ENCODE peak calls at places on chromosomes 12 and 14, in seven cellular contexts. One of them, this sample, is unnamed.

GRCh38 chr14:67583711-67584644 is 16.1 kb downstream of the PIGH start:
- DNase-seq in endodermal cell: peak
- DNase-seq in SK-N-SH: peak
- DNase-seq in IMR-90: peak
- DNase-seq in GM23248: peak
- DNase-seq in DND-41: peak
- DNase-seq in HCT116: peak
- DNase-seq in this sample: no peak

GRCh38 chr12:26277511-26278246 is 82.3 kb downstream of the SSPN start:
- DNase-seq in HCT116: no peak
- DNase-seq in SK-N-SH: no peak
- DNase-seq in DND-41: no peak
- DNase-seq in IMR-90: no peak
- DNase-seq in GM23248: no peak
- DNase-seq in endodermal cell: no peak
- DNase-seq in this sample: no peak

GRCh38 chr12:15662303-15662980 is 126.7 kb downstream of the EPS8 start:
- DNase-seq in DND-41: no peak
- DNase-seq in SK-N-SH: no peak
- DNase-seq in GM23248: peak
- DNase-seq in IMR-90: peak
- DNase-seq in endodermal cell: no peak
- DNase-seq in HCT116: peak
- DNase-seq in this sample: no peak

GRCh38 chr12:117933545-117933944 is 35.2 kb downstream of the KSR2 start:
- DNase-seq in HCT116: no peak
- DNase-seq in DND-41: no peak
- DNase-seq in GM23248: no peak
- DNase-seq in SK-N-SH: no peak
- DNase-seq in endodermal cell: peak
- DNase-seq in IMR-90: no peak
- DNase-seq in this sample: no peak

GRCh38 chr12:9706081-9706685 is 26.7 kb downstream of the CLECL1 start:
- DNase-seq in GM23248: no peak
- DNase-seq in DND-41: no peak
- DNase-seq in IMR-90: peak
- DNase-seq in endodermal cell: no peak
- DNase-seq in SK-N-SH: no peak
- DNase-seq in HCT116: no peak
- DNase-seq in this sample: no peak

GRCh38 chr12:70449074-70449757 is 83.1 kb downstream of the KCNMB4 start:
- DNase-seq in GM23248: peak
- DNase-seq in IMR-90: peak
- DNase-seq in endodermal cell: no peak
- DNase-seq in DND-41: no peak
- DNase-seq in HCT116: peak
- DNase-seq in SK-N-SH: no peak
- DNase-seq in this sample: no peak

GRCh38 chr12:91256471-91256870 is 73.9 kb upstream of the DCN start:
- DNase-seq in HCT116: no peak
- DNase-seq in endodermal cell: no peak
- DNase-seq in GM23248: no peak
- DNase-seq in DND-41: no peak
- DNase-seq in SK-N-SH: no peak
- DNase-seq in IMR-90: peak
- DNase-seq in this sample: no peak

GRCh38 chr14:74392616-74393570 is 33.1 kb downstream of the SYNDIG1L start:
- DNase-seq in HCT116: no peak
- DNase-seq in DND-41: no peak
- DNase-seq in IMR-90: no peak
- DNase-seq in GM23248: no peak
- DNase-seq in endodermal cell: peak
- DNase-seq in SK-N-SH: no peak
- DNase-seq in this sample: peak

GRCh38 chr14:29930283-29930682 is 2.6 kb upstream of the PRKD1 start:
- DNase-seq in HCT116: no peak
- DNase-seq in IMR-90: peak
- DNase-seq in SK-N-SH: no peak
- DNase-seq in DND-41: no peak
- DNase-seq in endodermal cell: no peak
- DNase-seq in GM23248: peak
- DNase-seq in this sample: no peak

GRCh38 chr12:402127-402456 is 648 bp downstream of the CCDC77 start:
- DNase-seq in IMR-90: peak
- DNase-seq in SK-N-SH: peak
- DNase-seq in HCT116: no peak
- DNase-seq in DND-41: peak
- DNase-seq in GM23248: peak
- DNase-seq in endodermal cell: peak
- DNase-seq in this sample: no peak

GRCh38 chr12:65106948-65107347 is 14.2 kb downstream of the WIF1 start:
- DNase-seq in SK-N-SH: no peak
- DNase-seq in endodermal cell: no peak
- DNase-seq in DND-41: no peak
- DNase-seq in IMR-90: peak
- DNase-seq in GM23248: peak
- DNase-seq in HCT116: no peak
- DNase-seq in this sample: no peak

GRCh38 chr12:60977966-60978365 is 1282.2 kb upstream of the USP15 start:
- DNase-seq in IMR-90: no peak
- DNase-seq in GM23248: no peak
- DNase-seq in HCT116: no peak
- DNase-seq in DND-41: no peak
- DNase-seq in endodermal cell: peak
- DNase-seq in SK-N-SH: no peak
- DNase-seq in this sample: peak

GRCh38 chr14:69190191-69190590 is 1.1 kb upstream of the EXD2 start:
- DNase-seq in SK-N-SH: no peak
- DNase-seq in IMR-90: no peak
- DNase-seq in DND-41: no peak
- DNase-seq in HCT116: no peak
- DNase-seq in endodermal cell: no peak
- DNase-seq in GM23248: no peak
- DNase-seq in this sample: no peak

GRCh38 chr14:68405959-68406358 is 386.9 kb downstream of the ZFP36L1 start:
- DNase-seq in SK-N-SH: no peak
- DNase-seq in endodermal cell: no peak
- DNase-seq in GM23248: peak
- DNase-seq in IMR-90: peak
- DNase-seq in HCT116: no peak
- DNase-seq in DND-41: no peak
- DNase-seq in this sample: no peak

GRCh38 chr14:101861464-101861863 is 100.0 kb downstream of the PPP2R5C start:
- DNase-seq in DND-41: no peak
- DNase-seq in GM23248: no peak
- DNase-seq in SK-N-SH: no peak
- DNase-seq in endodermal cell: no peak
- DNase-seq in IMR-90: no peak
- DNase-seq in HCT116: no peak
- DNase-seq in this sample: no peak

GRCh38 chr12:59452259-59452658 is 143.6 kb upstream of the SLC16A7 start:
- DNase-seq in IMR-90: peak
- DNase-seq in GM23248: peak
- DNase-seq in HCT116: no peak
- DNase-seq in SK-N-SH: no peak
- DNase-seq in endodermal cell: no peak
- DNase-seq in DND-41: no peak
- DNase-seq in this sample: no peak

GRCh38 chr14:52706724-52707706 is at the start of gene PSMC6:
- DNase-seq in endodermal cell: peak
- DNase-seq in GM23248: peak
- DNase-seq in SK-N-SH: peak
- DNase-seq in IMR-90: peak
- DNase-seq in DND-41: peak
- DNase-seq in HCT116: peak
- DNase-seq in this sample: peak

GRCh38 chr14:93003945-93004698 is 81.2 kb downstream of the CHGA start:
- DNase-seq in IMR-90: no peak
- DNase-seq in HCT116: no peak
- DNase-seq in SK-N-SH: peak
- DNase-seq in GM23248: no peak
- DNase-seq in DND-41: no peak
- DNase-seq in endodermal cell: no peak
- DNase-seq in this sample: no peak

GRCh38 chr12:4743046-4743445 is 22.8 kb downstream of the GALNT8 start:
- DNase-seq in HCT116: no peak
- DNase-seq in SK-N-SH: no peak
- DNase-seq in DND-41: no peak
- DNase-seq in IMR-90: no peak
- DNase-seq in GM23248: no peak
- DNase-seq in endodermal cell: peak
- DNase-seq in this sample: no peak

DNA sequence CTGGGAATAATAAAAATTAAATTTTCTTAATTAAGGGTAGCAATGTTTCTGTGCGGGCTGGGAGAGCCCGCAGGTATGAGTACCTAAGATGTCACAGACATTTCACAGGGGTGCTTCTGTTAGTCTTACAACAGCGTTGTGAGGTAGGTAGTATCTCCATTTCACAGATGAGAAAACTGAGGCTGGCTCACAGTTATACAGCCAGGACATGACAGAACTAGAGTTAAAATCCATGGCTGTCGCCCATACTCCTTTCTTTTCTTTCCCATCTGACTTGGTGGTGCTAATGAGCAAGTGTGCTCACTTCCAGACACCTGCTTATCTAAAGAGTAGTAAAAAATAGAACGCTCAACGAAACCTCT is 2.1 kb downstream of the BMAL2 start:
- DNase-seq in SK-N-SH: no peak
- DNase-seq in DND-41: no peak
- DNase-seq in endodermal cell: no peak
- DNase-seq in GM23248: no peak
- DNase-seq in HCT116: no peak
- DNase-seq in IMR-90: no peak
- DNase-seq in this sample: no peak
- H3K9ac ChIP-seq in SK-N-SH: no peak
- H3K9ac ChIP-seq in DND-41: no peak
- H3K9ac ChIP-seq in endodermal cell: no peak
- H3K9ac ChIP-seq in GM23248: no peak
- H3K9ac ChIP-seq in HCT116: no peak
- H3K9ac ChIP-seq in IMR-90: no peak
- H3K9ac ChIP-seq in this sample: no peak

GRCh38 chr14:88989911-88990310 is 165.5 kb downstream of the TTC8 start:
- DNase-seq in IMR-90: no peak
- DNase-seq in HCT116: no peak
- DNase-seq in SK-N-SH: no peak
- DNase-seq in DND-41: no peak
- DNase-seq in endodermal cell: no peak
- DNase-seq in GM23248: no peak
- DNase-seq in this sample: no peak

GRCh38 chr14:88987516-88987915 is 163.1 kb downstream of the TTC8 start:
- DNase-seq in endodermal cell: no peak
- DNase-seq in HCT116: peak
- DNase-seq in GM23248: no peak
- DNase-seq in DND-41: no peak
- DNase-seq in IMR-90: no peak
- DNase-seq in SK-N-SH: no peak
- DNase-seq in this sample: no peak

GRCh38 chr14:88983755-88984154 is 159.3 kb downstream of the TTC8 start:
- DNase-seq in DND-41: no peak
- DNase-seq in HCT116: no peak
- DNase-seq in IMR-90: peak
- DNase-seq in endodermal cell: peak
- DNase-seq in GM23248: peak
- DNase-seq in SK-N-SH: no peak
- DNase-seq in this sample: no peak

GRCh38 chr14:88985654-88986053 is 161.2 kb downstream of the TTC8 start:
- DNase-seq in SK-N-SH: peak
- DNase-seq in DND-41: no peak
- DNase-seq in endodermal cell: no peak
- DNase-seq in HCT116: no peak
- DNase-seq in IMR-90: no peak
- DNase-seq in GM23248: no peak
- DNase-seq in this sample: no peak

GRCh38 chr14:88986146-88986841 is 161.8 kb downstream of the TTC8 start:
- DNase-seq in GM23248: peak
- DNase-seq in endodermal cell: no peak
- DNase-seq in DND-41: no peak
- DNase-seq in HCT116: peak
- DNase-seq in SK-N-SH: peak
- DNase-seq in IMR-90: peak
- DNase-seq in this sample: no peak
- H3K9ac ChIP-seq in GM23248: no peak
- H3K9ac ChIP-seq in endodermal cell: no peak
- H3K9ac ChIP-seq in DND-41: no peak
- H3K9ac ChIP-seq in HCT116: no peak
- H3K9ac ChIP-seq in SK-N-SH: no peak
- H3K9ac ChIP-seq in IMR-90: no peak
- H3K9ac ChIP-seq in this sample: no peak

GRCh38 chr12:98698603-98699463 is 53.7 kb downstream of the APAF1 start:
- DNase-seq in endodermal cell: peak
- DNase-seq in DND-41: peak
- DNase-seq in IMR-90: peak
- DNase-seq in SK-N-SH: peak
- DNase-seq in HCT116: peak
- DNase-seq in GM23248: peak
- DNase-seq in this sample: no peak
- H3K9ac ChIP-seq in endodermal cell: no peak
- H3K9ac ChIP-seq in DND-41: no peak
- H3K9ac ChIP-seq in IMR-90: no peak
- H3K9ac ChIP-seq in SK-N-SH: no peak
- H3K9ac ChIP-seq in HCT116: no peak
- H3K9ac ChIP-seq in GM23248: no peak
- H3K9ac ChIP-seq in this sample: no peak

GRCh38 chr12:104583311-104583710 is 126.6 kb downstream of the CHST11 start:
- DNase-seq in SK-N-SH: no peak
- DNase-seq in endodermal cell: no peak
- DNase-seq in GM23248: no peak
- DNase-seq in HCT116: no peak
- DNase-seq in DND-41: no peak
- DNase-seq in IMR-90: no peak
- DNase-seq in this sample: no peak
- H3K9ac ChIP-seq in SK-N-SH: no peak
- H3K9ac ChIP-seq in endodermal cell: no peak
- H3K9ac ChIP-seq in GM23248: no peak
- H3K9ac ChIP-seq in HCT116: no peak
- H3K9ac ChIP-seq in DND-41: no peak
- H3K9ac ChIP-seq in IMR-90: no peak
- H3K9ac ChIP-seq in this sample: no peak